ENCODE peak calls at places on chromosomes 11 and 22, in six cellular contexts. One of them, this sample, is unnamed.

GRCh38 chr11:70861534-70861933 is 390.8 kb downstream of the SHANK2 start:
- DNase-seq in midbrain: no peak
- DNase-seq in COLO829: no peak
- DNase-seq in EH: no peak
- DNase-seq in NCI-H1417 treated with DMSO at 0.1 percent for 48 hours: peak; percentile 52
- DNase-seq in AG09319: no peak
- DNase-seq in this sample: no peak

GRCh38 chr22:29155966-29156365 is 49.7 kb upstream of the EMID1 start:
- DNase-seq in AG09319: no peak
- DNase-seq in NCI-H1417 treated with DMSO at 0.1 percent for 48 hours: no peak
- DNase-seq in COLO829: no peak
- DNase-seq in midbrain: no peak
- DNase-seq in EH: no peak
- DNase-seq in this sample: no peak

GRCh38 chr11:78350646-78351165 is 66.9 kb downstream of the GAB2 start:
- DNase-seq in COLO829: peak; percentile 22
- DNase-seq in AG09319: no peak
- DNase-seq in EH: peak; percentile 56
- DNase-seq in NCI-H1417 treated with DMSO at 0.1 percent for 48 hours: no peak
- DNase-seq in midbrain: peak; percentile 77
- DNase-seq in this sample: peak; percentile 60

GRCh38 chr11:20474176-20474950 is 86.8 kb downstream of the PRMT3 start:
- DNase-seq in COLO829: no peak
- DNase-seq in midbrain: peak; percentile 35
- DNase-seq in NCI-H1417 treated with DMSO at 0.1 percent for 48 hours: no peak
- DNase-seq in AG09319: no peak
- DNase-seq in EH: no peak
- DNase-seq in this sample: no peak

GRCh38 chr11:118947091-118947490 is 9.0 kb upstream of the UPK2 start:
- DNase-seq in AG09319: no peak
- DNase-seq in COLO829: no peak
- DNase-seq in EH: no peak
- DNase-seq in NCI-H1417 treated with DMSO at 0.1 percent for 48 hours: no peak
- DNase-seq in midbrain: no peak
- DNase-seq in this sample: no peak

GRCh38 chr11:48098024-48098423 is 117.7 kb downstream of the PTPRJ start:
- DNase-seq in midbrain: no peak
- DNase-seq in NCI-H1417 treated with DMSO at 0.1 percent for 48 hours: no peak
- DNase-seq in EH: no peak
- DNase-seq in AG09319: no peak
- DNase-seq in COLO829: no peak
- DNase-seq in this sample: no peak

GRCh38 chr11:72738199-72739141 is 13.7 kb downstream of the ARAP1 start:
- DNase-seq in NCI-H1417 treated with DMSO at 0.1 percent for 48 hours: no peak
- DNase-seq in COLO829: no peak
- DNase-seq in EH: peak; percentile 45
- DNase-seq in midbrain: no peak
- DNase-seq in AG09319: no peak
- DNase-seq in this sample: no peak

GRCh38 chr11:1178906-1179305 is 21.2 kb downstream of the MUC5AC start:
- DNase-seq in midbrain: no peak
- DNase-seq in COLO829: no peak
- DNase-seq in EH: no peak
- DNase-seq in AG09319: no peak
- DNase-seq in NCI-H1417 treated with DMSO at 0.1 percent for 48 hours: no peak
- DNase-seq in this sample: no peak

GRCh38 chr22:50606561-50607365 is 6.2 kb downstream of the MAPK8IP2 start:
- DNase-seq in EH: no peak
- DNase-seq in midbrain: no peak
- DNase-seq in AG09319: no peak
- DNase-seq in NCI-H1417 treated with DMSO at 0.1 percent for 48 hours: no peak
- DNase-seq in COLO829: no peak
- DNase-seq in this sample: no peak

GRCh38 chr11:100827934-100828661 is 141.0 kb downstream of the ARHGAP42 start:
- DNase-seq in NCI-H1417 treated with DMSO at 0.1 percent for 48 hours: peak; percentile 62
- DNase-seq in midbrain: no peak
- DNase-seq in COLO829: peak; percentile 32
- DNase-seq in AG09319: no peak
- DNase-seq in EH: no peak
- DNase-seq in this sample: peak; percentile 72

GRCh38 chr11:126561327-126561893 is 205.9 kb downstream of the ST3GAL4 start:
- DNase-seq in EH: peak; percentile 77
- DNase-seq in AG09319: peak; percentile 29
- DNase-seq in midbrain: peak; percentile 8
- DNase-seq in COLO829: peak; percentile 42
- DNase-seq in NCI-H1417 treated with DMSO at 0.1 percent for 48 hours: no peak
- DNase-seq in this sample: peak; percentile 94

GRCh38 chr11:97610854-97611253 is 1221.0 kb downstream of the JRKL start:
- DNase-seq in midbrain: no peak
- DNase-seq in EH: no peak
- DNase-seq in COLO829: no peak
- DNase-seq in AG09319: no peak
- DNase-seq in NCI-H1417 treated with DMSO at 0.1 percent for 48 hours: no peak
- DNase-seq in this sample: no peak

GRCh38 chr22:46600397-46600796 is 19.8 kb upstream of the GRAMD4 start:
- DNase-seq in AG09319: no peak
- DNase-seq in EH: no peak
- DNase-seq in midbrain: no peak
- DNase-seq in COLO829: no peak
- DNase-seq in NCI-H1417 treated with DMSO at 0.1 percent for 48 hours: no peak
- DNase-seq in this sample: no peak

GRCh38 chr11:29645373-29645772 is 371.5 kb downstream of the KCNA4 start:
- DNase-seq in EH: no peak
- DNase-seq in AG09319: no peak
- DNase-seq in COLO829: no peak
- DNase-seq in NCI-H1417 treated with DMSO at 0.1 percent for 48 hours: no peak
- DNase-seq in midbrain: no peak
- DNase-seq in this sample: no peak

GRCh38 chr11:48210052-48210451 is 6.6 kb upstream of the OR4B1 start:
- DNase-seq in midbrain: no peak
- DNase-seq in EH: peak; percentile 49
- DNase-seq in AG09319: no peak
- DNase-seq in NCI-H1417 treated with DMSO at 0.1 percent for 48 hours: no peak
- DNase-seq in COLO829: peak; percentile 32
- DNase-seq in this sample: peak; percentile 1

GRCh38 chr11:85619497-85619896 is 7.6 kb downstream of the DLG2 start:
- DNase-seq in AG09319: no peak
- DNase-seq in NCI-H1417 treated with DMSO at 0.1 percent for 48 hours: no peak
- DNase-seq in EH: no peak
- DNase-seq in COLO829: no peak
- DNase-seq in midbrain: no peak
- DNase-seq in this sample: no peak

GRCh38 chr11:9862981-9863380 is 199.1 kb downstream of the SWAP70 start:
- DNase-seq in EH: peak; percentile 53
- DNase-seq in AG09319: no peak
- DNase-seq in midbrain: no peak
- DNase-seq in COLO829: no peak
- DNase-seq in NCI-H1417 treated with DMSO at 0.1 percent for 48 hours: no peak
- DNase-seq in this sample: no peak

GRCh38 chr11:35073691-35074382 is 65.1 kb upstream of the CD44 start:
- DNase-seq in AG09319: no peak
- DNase-seq in EH: peak; percentile 53
- DNase-seq in midbrain: no peak
- DNase-seq in NCI-H1417 treated with DMSO at 0.1 percent for 48 hours: no peak
- DNase-seq in COLO829: no peak
- DNase-seq in this sample: no peak

GRCh38 chr11:40998888-40999287 is 460.6 kb downstream of the LRRC4C start:
- DNase-seq in NCI-H1417 treated with DMSO at 0.1 percent for 48 hours: no peak
- DNase-seq in AG09319: no peak
- DNase-seq in midbrain: no peak
- DNase-seq in COLO829: no peak
- DNase-seq in EH: no peak
- DNase-seq in this sample: no peak

GRCh38 chr11:111684259-111684658 is 81.9 kb downstream of the PPP2R1B start:
- DNase-seq in AG09319: no peak
- DNase-seq in NCI-H1417 treated with DMSO at 0.1 percent for 48 hours: no peak
- DNase-seq in midbrain: no peak
- DNase-seq in EH: peak; percentile 41
- DNase-seq in COLO829: no peak
- DNase-seq in this sample: no peak

GRCh38 chr11:133082851-133083488 is 449.3 kb downstream of the OPCML start:
- DNase-seq in NCI-H1417 treated with DMSO at 0.1 percent for 48 hours: no peak
- DNase-seq in midbrain: peak; percentile 75
- DNase-seq in COLO829: peak; percentile 23
- DNase-seq in EH: peak; percentile 65
- DNase-seq in AG09319: no peak
- DNase-seq in this sample: peak; percentile 86

GRCh38 chr11:8765294-8765693 is 82.7 kb downstream of the RPL27A start:
- DNase-seq in AG09319: no peak
- DNase-seq in midbrain: no peak
- DNase-seq in NCI-H1417 treated with DMSO at 0.1 percent for 48 hours: no peak
- DNase-seq in COLO829: no peak
- DNase-seq in EH: peak; percentile 86
- DNase-seq in this sample: no peak

GRCh38 chr11:88320149-88320559 is 17.4 kb downstream of the CTSC start:
- DNase-seq in COLO829: no peak
- DNase-seq in midbrain: no peak
- DNase-seq in NCI-H1417 treated with DMSO at 0.1 percent for 48 hours: no peak
- DNase-seq in AG09319: no peak
- DNase-seq in EH: peak; percentile 95
- DNase-seq in this sample: peak; percentile 49

GRCh38 chr11:47924184-47924671 is 56.1 kb upstream of the PTPRJ start:
- DNase-seq in NCI-H1417 treated with DMSO at 0.1 percent for 48 hours: no peak
- DNase-seq in AG09319: no peak
- DNase-seq in COLO829: no peak
- DNase-seq in EH: peak; percentile 89
- DNase-seq in midbrain: no peak
- DNase-seq in this sample: peak; percentile 55

GRCh38 chr11:973237-973636 is 47.6 kb downstream of the AP2A2 start:
- DNase-seq in midbrain: no peak
- DNase-seq in NCI-H1417 treated with DMSO at 0.1 percent for 48 hours: no peak
- DNase-seq in AG09319: no peak
- DNase-seq in COLO829: no peak
- DNase-seq in EH: no peak
- DNase-seq in this sample: no peak

GRCh38 chr11:2522636-2523255 is 77.9 kb downstream of the KCNQ1 start:
- DNase-seq in AG09319: no peak
- DNase-seq in midbrain: no peak
- DNase-seq in COLO829: no peak
- DNase-seq in NCI-H1417 treated with DMSO at 0.1 percent for 48 hours: no peak
- DNase-seq in EH: no peak
- DNase-seq in this sample: no peak

GRCh38 chr11:24496371-24496727 is 504 bp upstream of the LUZP2 start:
- DNase-seq in midbrain: no peak
- DNase-seq in EH: no peak
- DNase-seq in NCI-H1417 treated with DMSO at 0.1 percent for 48 hours: no peak
- DNase-seq in AG09319: no peak
- DNase-seq in COLO829: no peak
- DNase-seq in this sample: no peak

This sample was measured in left kidney.